ENCODE peak calls at places on chromosomes 11 and 22, in six cellular contexts. One of them, this sample, is unnamed.

GRCh38 chr11:34190192-34191139 is 85.0 kb downstream of the NAT10 start:
- DNase-seq in dorsolateral prefrontal cortex: no peak
- DNase-seq in foreskin fibroblast: no peak
- DNase-seq in lower leg skin: no peak
- DNase-seq in brain microvascular endothelial cell: no peak
- DNase-seq in astrocyte of the cerebellum: no peak
- DNase-seq in this sample: no peak

GRCh38 chr22:40397436-40397835 is 27.0 kb downstream of the SGSM3 start:
- DNase-seq in dorsolateral prefrontal cortex: no peak
- DNase-seq in lower leg skin: peak
- DNase-seq in astrocyte of the cerebellum: no peak
- DNase-seq in foreskin fibroblast: no peak
- DNase-seq in brain microvascular endothelial cell: peak
- DNase-seq in this sample: no peak

GRCh38 chr11:129249351-129249750 is 57.2 kb upstream of the ARHGAP32 start:
- DNase-seq in astrocyte of the cerebellum: peak
- DNase-seq in foreskin fibroblast: peak
- DNase-seq in dorsolateral prefrontal cortex: no peak
- DNase-seq in lower leg skin: no peak
- DNase-seq in brain microvascular endothelial cell: peak
- DNase-seq in this sample: no peak

GRCh38 chr22:19361501-19362103 is 69.9 kb downstream of the HIRA start:
- DNase-seq in dorsolateral prefrontal cortex: no peak
- DNase-seq in astrocyte of the cerebellum: no peak
- DNase-seq in brain microvascular endothelial cell: no peak
- DNase-seq in lower leg skin: peak
- DNase-seq in foreskin fibroblast: no peak
- DNase-seq in this sample: peak

GRCh38 chr22:39212721-39213376 is 31.9 kb downstream of the PDGFB start:
- DNase-seq in foreskin fibroblast: peak
- DNase-seq in dorsolateral prefrontal cortex: no peak
- DNase-seq in brain microvascular endothelial cell: no peak
- DNase-seq in astrocyte of the cerebellum: no peak
- DNase-seq in lower leg skin: peak
- DNase-seq in this sample: peak

GRCh38 chr11:28760676-28761390 is 652.6 kb downstream of the METTL15 start:
- DNase-seq in lower leg skin: no peak
- DNase-seq in dorsolateral prefrontal cortex: no peak
- DNase-seq in astrocyte of the cerebellum: peak
- DNase-seq in foreskin fibroblast: peak
- DNase-seq in brain microvascular endothelial cell: peak
- DNase-seq in this sample: peak

GRCh38 chr11:116275634-116276033 is 497.2 kb downstream of the BUD13 start:
- DNase-seq in lower leg skin: no peak
- DNase-seq in brain microvascular endothelial cell: no peak
- DNase-seq in astrocyte of the cerebellum: no peak
- DNase-seq in foreskin fibroblast: no peak
- DNase-seq in dorsolateral prefrontal cortex: no peak
- DNase-seq in this sample: no peak

GRCh38 chr11:14136561-14136960 is 174.0 kb downstream of the SPON1 start:
- DNase-seq in dorsolateral prefrontal cortex: no peak
- DNase-seq in brain microvascular endothelial cell: no peak
- DNase-seq in lower leg skin: no peak
- DNase-seq in astrocyte of the cerebellum: no peak
- DNase-seq in foreskin fibroblast: no peak
- DNase-seq in this sample: no peak

GRCh38 chr11:91394718-91395414 is 829.8 kb upstream of the FAT3 start:
- DNase-seq in dorsolateral prefrontal cortex: no peak
- DNase-seq in brain microvascular endothelial cell: no peak
- DNase-seq in astrocyte of the cerebellum: no peak
- DNase-seq in lower leg skin: no peak
- DNase-seq in foreskin fibroblast: no peak
- DNase-seq in this sample: no peak

DNA sequence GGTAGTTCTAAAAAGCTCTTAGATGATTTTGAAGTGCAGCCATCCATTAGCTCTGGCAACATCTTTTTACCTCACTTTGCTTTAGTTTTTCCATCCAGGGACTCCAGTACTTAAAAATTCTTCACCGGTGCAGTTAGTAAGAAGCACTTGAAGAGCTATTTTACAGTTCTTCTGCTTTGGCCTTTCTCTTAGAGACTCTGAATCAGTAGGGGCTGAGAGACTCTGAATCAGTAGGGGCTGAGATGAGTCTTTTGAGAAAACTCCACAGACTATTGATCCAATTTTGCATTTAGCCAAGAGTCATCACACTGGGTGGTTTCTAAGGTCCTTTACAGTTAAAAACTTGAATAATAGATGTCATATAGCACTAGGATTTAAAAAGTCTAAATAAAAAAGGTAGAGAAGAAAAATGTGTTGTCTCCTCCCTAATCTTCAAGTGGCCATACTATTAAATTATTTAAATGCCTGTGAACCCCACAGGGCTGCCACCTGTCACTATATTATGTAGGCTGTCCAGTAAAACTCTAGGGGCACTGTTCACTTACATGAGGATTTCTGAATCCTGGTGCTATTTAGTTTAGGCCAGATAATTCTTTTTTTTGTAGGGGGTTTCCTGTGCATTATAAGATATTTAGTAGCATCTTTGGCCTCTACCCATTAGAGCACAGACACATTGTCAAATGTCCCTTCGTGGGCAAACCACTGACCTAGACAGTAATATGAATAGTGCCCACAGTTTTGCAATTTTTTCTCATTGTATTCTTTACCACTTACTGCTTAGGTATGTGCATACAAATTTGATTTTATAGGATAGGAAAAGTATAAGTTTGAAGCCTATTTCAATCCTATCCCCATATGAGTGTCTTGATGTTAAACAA is 26.3 kb upstream of the HIKESHI start:
- DNase-seq in foreskin fibroblast: no peak
- DNase-seq in astrocyte of the cerebellum: no peak
- DNase-seq in brain microvascular endothelial cell: no peak
- DNase-seq in dorsolateral prefrontal cortex: no peak
- DNase-seq in lower leg skin: no peak
- DNase-seq in this sample: no peak
- TF ChIP-seq CTCF in foreskin fibroblast: no peak
- TF ChIP-seq CTCF in astrocyte of the cerebellum: no peak
- TF ChIP-seq CTCF in brain microvascular endothelial cell: no peak
- TF ChIP-seq CTCF in dorsolateral prefrontal cortex: no peak
- TF ChIP-seq CTCF in lower leg skin: no peak
- TF ChIP-seq CTCF in this sample: peak

GRCh38 chr11:6099577-6099976 is 7.9 kb upstream of the OR56B4 start:
- DNase-seq in lower leg skin: no peak
- DNase-seq in dorsolateral prefrontal cortex: no peak
- DNase-seq in brain microvascular endothelial cell: no peak
- DNase-seq in foreskin fibroblast: no peak
- DNase-seq in astrocyte of the cerebellum: no peak
- DNase-seq in this sample: no peak

GRCh38 chr11:6095798-6096197 is 11.7 kb upstream of the OR56B4 start:
- DNase-seq in brain microvascular endothelial cell: no peak
- DNase-seq in dorsolateral prefrontal cortex: no peak
- DNase-seq in astrocyte of the cerebellum: no peak
- DNase-seq in foreskin fibroblast: no peak
- DNase-seq in lower leg skin: no peak
- DNase-seq in this sample: no peak

GRCh38 chr11:6096417-6096816 is 11.1 kb upstream of the OR56B4 start:
- DNase-seq in astrocyte of the cerebellum: no peak
- DNase-seq in lower leg skin: no peak
- DNase-seq in foreskin fibroblast: no peak
- DNase-seq in brain microvascular endothelial cell: no peak
- DNase-seq in dorsolateral prefrontal cortex: no peak
- DNase-seq in this sample: no peak
- H3K4me3 ChIP-seq in astrocyte of the cerebellum: no peak
- H3K4me3 ChIP-seq in lower leg skin: no peak
- H3K4me3 ChIP-seq in foreskin fibroblast: no peak
- H3K4me3 ChIP-seq in brain microvascular endothelial cell: no peak
- H3K4me3 ChIP-seq in dorsolateral prefrontal cortex: no peak
- H3K4me3 ChIP-seq in this sample: no peak

GRCh38 chr11:114254571-114255146 is 41.5 kb upstream of the NNMT start:
- DNase-seq in dorsolateral prefrontal cortex: no peak
- DNase-seq in astrocyte of the cerebellum: no peak
- DNase-seq in brain microvascular endothelial cell: no peak
- DNase-seq in lower leg skin: no peak
- DNase-seq in foreskin fibroblast: no peak
- DNase-seq in this sample: no peak

GRCh38 chr11:114250993-114251796 is 45.0 kb upstream of the NNMT start:
- DNase-seq in astrocyte of the cerebellum: no peak
- DNase-seq in foreskin fibroblast: no peak
- DNase-seq in dorsolateral prefrontal cortex: no peak
- DNase-seq in lower leg skin: no peak
- DNase-seq in brain microvascular endothelial cell: no peak
- DNase-seq in this sample: no peak

GRCh38 chr11:114250180-114250579 is 46.0 kb upstream of the NNMT start:
- DNase-seq in dorsolateral prefrontal cortex: no peak
- DNase-seq in astrocyte of the cerebellum: no peak
- DNase-seq in lower leg skin: no peak
- DNase-seq in brain microvascular endothelial cell: no peak
- DNase-seq in foreskin fibroblast: no peak
- DNase-seq in this sample: no peak

GRCh38 chr11:114253771-114254170 is 42.4 kb upstream of the NNMT start:
- DNase-seq in lower leg skin: no peak
- DNase-seq in dorsolateral prefrontal cortex: no peak
- DNase-seq in foreskin fibroblast: no peak
- DNase-seq in astrocyte of the cerebellum: no peak
- DNase-seq in brain microvascular endothelial cell: no peak
- DNase-seq in this sample: no peak

DNA sequence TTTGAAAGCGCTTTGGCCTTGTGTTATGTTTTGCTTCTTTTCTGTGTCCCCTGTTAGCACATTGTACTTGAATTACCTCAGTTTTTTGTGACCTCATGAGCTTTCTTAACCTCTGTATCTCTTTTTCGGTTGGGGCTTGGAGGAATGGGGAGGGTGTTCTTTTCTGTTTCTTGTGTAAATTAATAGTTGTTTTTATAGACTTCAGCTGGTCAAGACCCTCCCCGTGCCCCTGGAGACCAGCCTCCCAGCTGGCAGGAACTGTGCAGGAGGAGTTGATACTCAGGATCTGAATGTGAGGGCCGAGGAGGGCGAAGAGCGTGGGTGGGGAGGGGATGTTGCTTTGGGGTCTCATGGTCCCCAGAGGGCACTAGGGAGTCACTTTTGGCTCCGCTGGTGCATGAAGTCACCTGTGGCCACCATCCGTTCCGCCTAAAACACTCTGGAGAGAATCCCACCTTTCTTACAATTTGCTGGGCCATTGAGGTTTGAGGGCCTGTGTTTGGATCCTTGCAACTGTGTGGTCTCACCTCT is 44.3 kb upstream of the NNMT start:
- DNase-seq in lower leg skin: no peak
- DNase-seq in astrocyte of the cerebellum: no peak
- DNase-seq in foreskin fibroblast: no peak
- DNase-seq in brain microvascular endothelial cell: no peak
- DNase-seq in dorsolateral prefrontal cortex: no peak
- DNase-seq in this sample: no peak
- TF ChIP-seq CTCF in lower leg skin: no peak
- TF ChIP-seq CTCF in astrocyte of the cerebellum: no peak
- TF ChIP-seq CTCF in foreskin fibroblast: no peak
- TF ChIP-seq CTCF in brain microvascular endothelial cell: no peak
- TF ChIP-seq CTCF in dorsolateral prefrontal cortex: no peak
- TF ChIP-seq CTCF in this sample: no peak

GRCh38 chr11:131973017-131973416 is 602.6 kb downstream of the NTM start:
- DNase-seq in lower leg skin: no peak
- DNase-seq in dorsolateral prefrontal cortex: no peak
- DNase-seq in astrocyte of the cerebellum: no peak
- DNase-seq in brain microvascular endothelial cell: no peak
- DNase-seq in foreskin fibroblast: no peak
- DNase-seq in this sample: no peak

GRCh38 chr11:131978351-131978750 is 607.9 kb downstream of the NTM start:
- DNase-seq in dorsolateral prefrontal cortex: no peak
- DNase-seq in brain microvascular endothelial cell: no peak
- DNase-seq in lower leg skin: no peak
- DNase-seq in foreskin fibroblast: no peak
- DNase-seq in astrocyte of the cerebellum: no peak
- DNase-seq in this sample: no peak

GRCh38 chr11:131977854-131978253 is 607.4 kb downstream of the NTM start:
- DNase-seq in foreskin fibroblast: peak
- DNase-seq in dorsolateral prefrontal cortex: no peak
- DNase-seq in astrocyte of the cerebellum: peak
- DNase-seq in lower leg skin: no peak
- DNase-seq in brain microvascular endothelial cell: peak
- DNase-seq in this sample: peak

GRCh38 chr11:131977231-131977630 is 606.8 kb downstream of the NTM start:
- DNase-seq in brain microvascular endothelial cell: no peak
- DNase-seq in lower leg skin: no peak
- DNase-seq in astrocyte of the cerebellum: peak
- DNase-seq in foreskin fibroblast: peak
- DNase-seq in dorsolateral prefrontal cortex: no peak
- DNase-seq in this sample: peak

GRCh38 chr11:131975624-131976420 is 605.4 kb downstream of the NTM start:
- DNase-seq in lower leg skin: no peak
- DNase-seq in brain microvascular endothelial cell: no peak
- DNase-seq in dorsolateral prefrontal cortex: no peak
- DNase-seq in foreskin fibroblast: no peak
- DNase-seq in astrocyte of the cerebellum: no peak
- DNase-seq in this sample: no peak
- H3K4me3 ChIP-seq in lower leg skin: no peak
- H3K4me3 ChIP-seq in brain microvascular endothelial cell: no peak
- H3K4me3 ChIP-seq in dorsolateral prefrontal cortex: no peak
- H3K4me3 ChIP-seq in foreskin fibroblast: no peak
- H3K4me3 ChIP-seq in astrocyte of the cerebellum: no peak
- H3K4me3 ChIP-seq in this sample: no peak

GRCh38 chr11:1765871-1766718 is 2.4 kb upstream of the CTSD start:
- DNase-seq in astrocyte of the cerebellum: no peak
- DNase-seq in dorsolateral prefrontal cortex: peak
- DNase-seq in brain microvascular endothelial cell: no peak
- DNase-seq in lower leg skin: no peak
- DNase-seq in foreskin fibroblast: no peak
- DNase-seq in this sample: no peak
- TF ChIP-seq CTCF in astrocyte of the cerebellum: peak
- TF ChIP-seq CTCF in dorsolateral prefrontal cortex: no peak
- TF ChIP-seq CTCF in brain microvascular endothelial cell: peak
- TF ChIP-seq CTCF in lower leg skin: no peak
- TF ChIP-seq CTCF in foreskin fibroblast: no peak
- TF ChIP-seq CTCF in this sample: peak

GRCh38 chr11:64774144-64774543 is 4.2 kb downstream of the SF1 start:
- DNase-seq in brain microvascular endothelial cell: no peak
- DNase-seq in foreskin fibroblast: no peak
- DNase-seq in lower leg skin: no peak
- DNase-seq in dorsolateral prefrontal cortex: no peak
- DNase-seq in astrocyte of the cerebellum: no peak
- DNase-seq in this sample: no peak
- H3K4me3 ChIP-seq in brain microvascular endothelial cell: no peak
- H3K4me3 ChIP-seq in foreskin fibroblast: no peak
- H3K4me3 ChIP-seq in lower leg skin: no peak
- H3K4me3 ChIP-seq in dorsolateral prefrontal cortex: no peak
- H3K4me3 ChIP-seq in astrocyte of the cerebellum: no peak
- H3K4me3 ChIP-seq in this sample: no peak

This sample was measured in epithelial cell of proximal tubule.